ENCODE peak calls at places on chromosomes 6 and 20, in seven cellular contexts. Z is dorsolateral prefrontal cortex; A is adipocyte; F is endodermal cell; W is CD8-positive, alpha-beta T cell; X is mammary epithelial cell; O is lung. L is an unnamed sample. For H3K27me3, the result is how much of the 10 kb centered on the place peaks cover.

GRCh38 chr6:111871725-111872520 is 1.3 kb downstream of the FYN start:
- DNase-seq in X (peak), W (no peak), O (no peak), A (peak), Z (peak), F (peak), L (peak)

GRCh38 chr6:20192625-20193024 is 19.6 kb downstream of the MBOAT1 start:
- DNase-seq in W (no peak), Z (no peak), A (no peak), F (no peak), O (no peak), X (no peak), L (no peak)

GRCh38 chr20:18705906-18706305 is 107.7 kb upstream of the SCP2D1 start:
- DNase-seq in A (no peak), F (no peak), W (no peak), O (no peak), Z (no peak), X (no peak), L (no peak)

GRCh38 chr6:169208011-169208410 is 45.6 kb downstream of the THBS2 start:
- DNase-seq in X (peak), Z (no peak), A (no peak), O (no peak), F (no peak), W (no peak), L (no peak)

GRCh38 chr20:270517-270916 is 13.0 kb downstream of the DEFB132 start:
- DNase-seq in W (no peak), X (no peak), Z (no peak), F (peak), O (no peak), A (no peak), L (no peak)

GRCh38 chr20:40578961-40579360 is 110.1 kb downstream of the MAFB start:
- DNase-seq in F (no peak), W (no peak), Z (no peak), X (no peak), O (no peak), A (no peak), L (no peak)

GRCh38 chr6:139037490-139037889 is 8.9 kb downstream of the ABRACL start:
- DNase-seq in Z (no peak), W (no peak), F (no peak), O (no peak), X (no peak), A (peak), L (no peak)

GRCh38 chr6:159844737-159845645 is 44.9 kb downstream of the PNLDC1 start:
- DNase-seq in X (no peak), A (no peak), O (no peak), F (no peak), Z (no peak), W (no peak), L (no peak)

GRCh38 chr6:3749991-3750323 is 1.6 kb downstream of the PXDC1 start:
- DNase-seq in W (no peak), A (peak), O (peak), Z (no peak), F (no peak), X (peak), L (peak)
- H3K27me3 ChIP-seq in W (under half), A (under half), O (under half), Z (under half), F (under half), X (under half), L (under half)

GRCh38 chr6:28634406-28634757 is 108.7 kb downstream of the GPX5 start:
- DNase-seq in Z (no peak), X (no peak), F (no peak), O (no peak), A (no peak), W (no peak), L (no peak)
- H3K4me3 ChIP-seq in Z (peak), X (peak), F (peak), O (no peak), A (peak), W (no peak), L (peak)

GRCh38 chr6:104957301-104958177 is 632 bp downstream of the LIN28B start:
- DNase-seq in F (peak), Z (no peak), O (no peak), A (no peak), W (no peak), X (no peak), L (no peak)

GRCh38 chr6:104959453-104959858 is 2.5 kb downstream of the LIN28B start:
- DNase-seq in F (no peak), O (no peak), A (no peak), W (no peak), X (no peak), Z (no peak), L (no peak)

GRCh38 chr6:104956663-104957294 is at the start of gene LIN28B:
- DNase-seq in W (no peak), O (no peak), A (no peak), Z (no peak), F (no peak), X (no peak), L (no peak)

GRCh38 chr6:104958720-104959452 is 2.0 kb downstream of the LIN28B start:
- DNase-seq in A (no peak), F (no peak), W (no peak), X (no peak), O (no peak), Z (no peak), L (no peak)

DNA sequence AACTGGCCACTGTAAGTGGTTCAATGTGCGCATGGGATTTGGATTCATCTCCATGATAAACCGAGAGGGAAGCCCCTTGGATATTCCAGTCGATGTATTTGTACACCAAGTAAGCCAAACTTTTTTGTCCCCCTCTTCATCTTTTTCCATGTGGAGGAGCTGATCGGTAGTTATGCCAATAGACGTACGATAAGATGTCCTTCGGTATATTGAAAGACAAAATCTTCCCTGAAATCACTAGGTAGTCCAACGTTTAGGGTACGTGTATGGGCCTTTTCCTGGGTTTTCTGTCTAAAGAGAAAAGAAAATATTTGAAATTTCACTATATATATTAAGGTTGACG is 1.2 kb downstream of the LIN28B start:
- DNase-seq in W (no peak), O (no peak), Z (no peak), A (no peak), X (no peak), F (no peak), L (no peak)
- H3K27me3 ChIP-seq in W (under half), O (under half), Z (half or more), A (half or more), X (under half), F (under half), L (under half)

GRCh38 chr6:12263403-12263802 is 26.8 kb upstream of the EDN1 start:
- DNase-seq in A (no peak), W (no peak), F (no peak), X (no peak), O (no peak), Z (no peak), L (no peak)

GRCh38 chr6:12269100-12269499 is 21.1 kb upstream of the EDN1 start:
- DNase-seq in W (no peak), F (no peak), A (no peak), X (no peak), O (no peak), Z (no peak), L (no peak)

GRCh38 chr6:12262236-12263061 is 27.7 kb upstream of the EDN1 start:
- DNase-seq in Z (no peak), W (no peak), F (no peak), O (no peak), X (no peak), A (no peak), L (no peak)

GRCh38 chr6:12266571-12266970 is 23.6 kb upstream of the EDN1 start:
- DNase-seq in A (peak), F (no peak), O (no peak), X (peak), W (no peak), Z (no peak), L (no peak)

DNA sequence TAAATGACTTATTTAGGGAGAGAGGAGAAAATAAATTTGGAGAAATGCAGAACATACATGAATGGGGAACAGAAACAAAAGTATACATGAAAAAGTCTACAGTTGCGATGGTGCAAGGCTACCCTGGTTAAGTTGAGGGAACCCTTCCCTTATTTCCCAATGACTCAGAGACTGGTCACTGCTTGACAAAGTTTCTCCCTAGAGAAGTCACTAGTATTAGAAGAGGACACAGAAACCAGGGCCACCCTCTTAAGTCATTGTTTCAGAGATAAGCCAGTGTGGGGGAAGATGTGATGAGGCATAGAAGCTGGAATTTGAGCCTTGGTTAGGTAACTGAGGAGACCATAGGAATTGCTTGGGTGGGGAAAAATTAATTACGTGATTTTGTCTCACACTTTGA is 24.4 kb upstream of the EDN1 start:
- DNase-seq in X (peak), W (no peak), Z (no peak), O (no peak), A (peak), F (no peak), L (no peak)
- H3K4me3 ChIP-seq in X (no peak), W (no peak), Z (no peak), O (no peak), A (no peak), F (no peak), L (no peak)

DNA sequence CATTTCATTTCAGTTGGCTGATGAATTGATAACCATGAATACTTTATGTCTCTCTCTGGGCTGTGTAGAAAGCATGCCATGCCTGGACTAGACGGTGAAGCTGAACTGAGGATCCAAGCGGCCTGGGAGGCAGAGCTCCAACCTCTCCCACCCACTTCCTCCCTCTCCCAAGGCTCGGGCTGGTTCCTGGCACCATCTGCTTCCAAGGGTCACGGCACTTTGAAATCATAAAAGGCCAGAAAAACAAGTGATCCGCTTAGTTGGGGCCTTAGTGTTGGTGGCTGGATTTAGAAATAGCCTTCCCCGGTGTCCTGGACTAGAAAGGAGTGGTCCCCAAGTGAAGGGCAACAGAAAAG is 202.4 kb upstream of the PMEPA1 start:
- DNase-seq in Z (no peak), X (no peak), F (no peak), W (no peak), A (no peak), O (no peak), L (no peak)
- H3K27me3 ChIP-seq in Z (under half), X (under half), F (under half), W (under half), A (half or more), O (under half), L (under half)

GRCh38 chr6:12537389-12537788 is 179.2 kb upstream of the PHACTR1 start:
- DNase-seq in X (no peak), O (no peak), F (no peak), A (peak), W (no peak), Z (no peak), L (no peak)
- H3K4me3 ChIP-seq in X (no peak), O (no peak), F (no peak), A (no peak), W (no peak), Z (no peak), L (no peak)

DNA sequence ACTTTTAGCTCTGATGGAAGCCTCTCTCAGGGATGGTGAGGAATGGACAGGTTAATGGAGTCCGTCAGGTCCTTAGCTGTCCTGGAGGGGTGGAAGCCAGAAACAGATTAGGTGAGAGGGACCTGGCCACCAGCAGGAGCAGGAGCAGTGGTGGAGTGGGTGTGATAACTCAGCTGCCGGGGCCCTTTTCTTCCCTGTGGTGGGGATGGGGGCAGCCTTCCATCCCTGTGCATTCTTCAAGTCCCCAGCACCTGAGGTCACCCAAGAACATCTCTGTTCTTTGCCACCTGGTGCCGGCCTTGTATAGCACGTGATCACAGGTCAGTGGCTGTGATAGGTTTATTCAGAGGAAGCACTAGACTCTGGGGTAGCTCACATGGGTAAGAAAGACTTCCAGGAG is 16.5 kb downstream of the ERGIC3 start:
- DNase-seq in A (no peak), X (no peak), Z (no peak), O (no peak), F (no peak), W (no peak), L (no peak)
- H3K27me3 ChIP-seq in A (under half), X (under half), Z (under half), O (under half), F (under half), W (under half), L (under half)

GRCh38 chr6:28354688-28355554 is 5.2 kb downstream of the ZKSCAN3 start:
- DNase-seq in A (no peak), O (no peak), X (no peak), Z (no peak), W (no peak), F (no peak), L (no peak)
- H3K4me3 ChIP-seq in A (peak), O (no peak), X (peak), Z (no peak), W (no peak), F (no peak), L (no peak)